ENCODE peak calls at places on chromosomes 6 and 20, in nine cellular contexts. J is HL-60, N is tibial artery, W is hepatocyte, L is heart left ventricle, V is left lung, A is body of pancreas, R is kidney, K is cardiac muscle cell. T is an unnamed sample.

GRCh38 chr20:38581013-38581412 is at the start of gene ADIG:
- DNase-seq in J (no peak), N (no peak), W (no peak), L (peak), V (no peak), A (peak), R (peak), K (peak), T (no peak)

GRCh38 chr6:101666256-101666655 is 272.7 kb downstream of the GRIK2 start:
- DNase-seq in J (no peak), N (no peak), W (no peak), L (no peak), V (no peak), A (no peak), R (no peak), K (no peak), T (no peak)

GRCh38 chr6:12875061-12875460 is 158.5 kb downstream of the PHACTR1 start:
- DNase-seq in J (no peak), N (no peak), W (no peak), L (no peak), V (no peak), A (no peak), R (no peak), K (no peak), T (no peak)

GRCh38 chr6:43096451-43097097 is 20.5 kb downstream of the PTK7 start:
- DNase-seq in J (no peak), N (no peak), W (peak), L (no peak), V (peak), A (no peak), R (peak), K (no peak), T (peak)

GRCh38 chr6:169527306-169527705 is 174.5 kb downstream of the WDR27 start:
- DNase-seq in J (no peak), N (no peak), W (no peak), L (no peak), V (no peak), A (no peak), R (no peak), K (no peak), T (peak)

GRCh38 chr6:142984386-142984785 is 39.4 kb upstream of the HIVEP2 start:
- DNase-seq in J (no peak), N (peak), W (no peak), L (no peak), V (no peak), A (no peak), R (no peak), K (no peak), T (no peak)

GRCh38 chr6:30913721-30914075 is 340 bp upstream of the VARS2 start:
- DNase-seq in J (peak), N (no peak), W (no peak), L (no peak), V (no peak), A (no peak), R (no peak), K (peak), T (no peak)

GRCh38 chr20:38889792-38890496 is 36.3 kb upstream of the FAM83D start:
- DNase-seq in J (no peak), N (no peak), W (no peak), L (no peak), V (no peak), A (no peak), R (no peak), K (no peak), T (no peak)

GRCh38 chr20:35306931-35307517 is 14.8 kb upstream of the FAM83C start:
- DNase-seq in J (peak), N (no peak), W (peak), L (no peak), V (no peak), A (peak), R (no peak), K (peak), T (peak)

GRCh38 chr6:135002229-135002844 is 52.3 kb downstream of the HBS1L start:
- DNase-seq in J (no peak), N (no peak), W (peak), L (no peak), V (no peak), A (no peak), R (no peak), K (peak), T (peak)

GRCh38 chr6:149079911-149080501 is 237.5 kb upstream of the TAB2 start:
- DNase-seq in J (no peak), N (peak), W (peak), L (peak), V (peak), A (peak), R (no peak), K (peak), T (peak)

GRCh38 chr6:113630738-113631535 is 226.2 kb upstream of the MARCKS start:
- DNase-seq in J (peak), N (peak), W (peak), L (no peak), V (peak), A (no peak), R (no peak), K (peak), T (peak)
- H3K4me3 ChIP-seq in J (no peak), N (no peak), W (no peak), L (no peak), V (no peak), A (no peak), R (no peak), K (no peak), T (no peak)

GRCh38 chr20:59084041-59084841 is 41.7 kb upstream of the PRELID3B start:
- DNase-seq in J (no peak), N (no peak), W (no peak), L (peak), V (no peak), A (peak), R (no peak), K (no peak), T (no peak)

GRCh38 chr20:59078231-59078630 is 35.6 kb upstream of the PRELID3B start:
- DNase-seq in J (no peak), N (no peak), W (no peak), L (no peak), V (no peak), A (no peak), R (no peak), K (no peak), T (no peak)

GRCh38 chr20:59081036-59081435 is 38.5 kb upstream of the PRELID3B start:
- DNase-seq in J (no peak), N (no peak), W (no peak), L (no peak), V (no peak), A (no peak), R (no peak), K (no peak), T (no peak)

GRCh38 chr20:59082981-59083380 is 40.4 kb upstream of the PRELID3B start:
- DNase-seq in J (no peak), N (no peak), W (no peak), L (no peak), V (no peak), A (no peak), R (no peak), K (no peak), T (no peak)

GRCh38 chr20:59082077-59082740 is 39.6 kb upstream of the PRELID3B start:
- DNase-seq in J (no peak), N (no peak), W (no peak), L (no peak), V (no peak), A (no peak), R (no peak), K (no peak), T (no peak)
- TF ChIP-seq CTCF in J (peak), N (no peak), W (no peak), L (peak), V (peak), A (peak), R (peak), K (peak), T (peak)

GRCh38 chr20:43516251-43516824 is 8.8 kb downstream of the L3MBTL1 start:
- DNase-seq in J (no peak), N (no peak), W (no peak), L (no peak), V (no peak), A (no peak), R (no peak), K (no peak), T (no peak)

GRCh38 chr20:43515628-43516027 is 8.1 kb downstream of the L3MBTL1 start:
- DNase-seq in J (no peak), N (no peak), W (no peak), L (no peak), V (no peak), A (no peak), R (no peak), K (no peak), T (no peak)

GRCh38 chr20:43511879-43512278 is 4.4 kb downstream of the L3MBTL1 start:
- DNase-seq in J (no peak), N (no peak), W (no peak), L (no peak), V (no peak), A (no peak), R (no peak), K (no peak), T (no peak)

GRCh38 chr20:43514062-43514971 is 6.8 kb downstream of the L3MBTL1 start:
- DNase-seq in J (peak), N (peak), W (peak), L (peak), V (peak), A (peak), R (peak), K (peak), T (peak)

DNA sequence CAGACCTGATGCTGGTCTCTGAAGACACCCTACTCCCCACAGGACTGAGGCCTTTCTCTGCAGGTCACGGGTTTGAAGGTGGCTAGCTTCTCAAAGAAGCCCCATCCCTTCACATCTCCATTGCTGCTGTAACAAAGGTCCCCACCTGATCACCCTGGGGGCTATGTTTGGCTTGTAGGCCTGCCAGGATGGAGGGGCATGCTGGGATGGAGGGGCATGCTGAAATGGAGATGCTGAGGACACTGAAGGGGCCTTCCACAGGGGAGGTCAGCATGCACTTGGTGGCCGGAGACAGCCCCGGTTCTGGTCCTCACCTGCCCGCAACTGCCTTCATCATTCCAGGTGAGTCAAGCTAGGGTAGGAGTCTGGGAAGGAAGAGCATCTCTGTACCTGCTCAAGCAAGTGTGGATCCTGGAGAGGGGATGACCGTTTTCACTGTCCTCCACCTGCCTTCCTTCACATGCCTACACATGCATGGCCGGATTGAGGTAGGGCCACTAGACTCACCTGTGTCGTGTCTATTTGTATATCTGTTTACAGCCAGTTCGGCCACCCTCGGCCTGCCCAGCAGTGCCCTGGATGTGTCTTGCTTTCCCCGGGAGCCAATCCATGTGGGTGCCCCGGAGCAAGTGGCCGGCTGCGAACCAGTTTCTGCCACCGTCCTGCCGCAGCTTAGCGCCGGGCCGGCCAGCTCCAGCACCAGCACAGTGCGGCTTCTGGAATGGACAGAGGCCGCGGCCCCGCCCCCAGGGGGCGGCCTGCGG is 6.0 kb downstream of the L3MBTL1 start:
- DNase-seq in J (no peak), N (no peak), W (no peak), L (no peak), V (no peak), A (no peak), R (no peak), K (no peak), T (no peak)
- H3K4me3 ChIP-seq in J (peak), N (peak), W (no peak), L (peak), V (peak), A (peak), R (peak), K (peak), T (peak)

GRCh38 chr20:44799691-44800090 is 10.7 kb downstream of the RIMS4 start:
- DNase-seq in J (no peak), N (no peak), W (no peak), L (no peak), V (no peak), A (no peak), R (no peak), K (no peak), T (no peak)

GRCh38 chr20:44803383-44803941 is 6.9 kb downstream of the RIMS4 start:
- DNase-seq in J (no peak), N (no peak), W (no peak), L (no peak), V (no peak), A (no peak), R (no peak), K (peak), T (no peak)

GRCh38 chr20:44805335-44805734 is 5.0 kb downstream of the RIMS4 start:
- DNase-seq in J (no peak), N (no peak), W (no peak), L (no peak), V (no peak), A (no peak), R (no peak), K (no peak), T (no peak)

GRCh38 chr20:44800398-44801046 is 9.8 kb downstream of the RIMS4 start:
- DNase-seq in J (no peak), N (no peak), W (no peak), L (no peak), V (no peak), A (no peak), R (no peak), K (no peak), T (peak)

DNA sequence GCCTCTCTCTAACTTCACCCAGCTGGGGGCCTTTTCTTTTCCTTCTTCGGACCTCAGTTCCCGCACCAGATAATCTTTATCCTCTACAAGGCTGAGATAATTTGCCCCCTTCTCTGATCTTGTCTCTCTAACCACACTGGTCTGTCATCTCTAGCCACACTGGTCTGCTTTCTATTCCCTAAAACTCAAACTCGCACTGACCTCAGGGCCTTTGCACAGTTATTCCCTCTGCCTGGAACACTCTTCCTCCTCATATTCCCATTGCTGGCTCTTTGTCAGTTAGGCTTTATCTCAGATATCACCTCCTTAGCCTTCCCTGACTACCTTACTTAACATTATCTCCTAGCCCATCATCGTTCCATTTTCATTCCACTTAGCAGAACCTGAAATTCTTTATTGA is 7.6 kb downstream of the RIMS4 start:
- DNase-seq in J (no peak), N (no peak), W (no peak), L (no peak), V (no peak), A (no peak), R (no peak), K (no peak), T (no peak)
- TF ChIP-seq CTCF in J (no peak), N (no peak), W (no peak), L (no peak), V (no peak), A (no peak), R (no peak), K (no peak), T (no peak)

GRCh38 chr6:36491378-36491965 is 48.7 kb downstream of the KCTD20 start:
- DNase-seq in J (no peak), N (no peak), W (no peak), L (no peak), V (no peak), A (no peak), R (no peak), K (peak), T (no peak)
- H3K4me3 ChIP-seq in J (no peak), N (no peak), W (no peak), L (no peak), V (no peak), A (no peak), R (no peak), K (no peak), T (no peak)

GRCh38 chr6:158143700-158144099 is 24.4 kb downstream of the SERAC1 start:
- DNase-seq in J (peak), N (no peak), W (no peak), L (no peak), V (no peak), A (no peak), R (no peak), K (no peak), T (peak)
- TF ChIP-seq CTCF in J (no peak), N (no peak), W (peak), L (no peak), V (no peak), A (no peak), R (peak), K (peak), T (peak)

DNA sequence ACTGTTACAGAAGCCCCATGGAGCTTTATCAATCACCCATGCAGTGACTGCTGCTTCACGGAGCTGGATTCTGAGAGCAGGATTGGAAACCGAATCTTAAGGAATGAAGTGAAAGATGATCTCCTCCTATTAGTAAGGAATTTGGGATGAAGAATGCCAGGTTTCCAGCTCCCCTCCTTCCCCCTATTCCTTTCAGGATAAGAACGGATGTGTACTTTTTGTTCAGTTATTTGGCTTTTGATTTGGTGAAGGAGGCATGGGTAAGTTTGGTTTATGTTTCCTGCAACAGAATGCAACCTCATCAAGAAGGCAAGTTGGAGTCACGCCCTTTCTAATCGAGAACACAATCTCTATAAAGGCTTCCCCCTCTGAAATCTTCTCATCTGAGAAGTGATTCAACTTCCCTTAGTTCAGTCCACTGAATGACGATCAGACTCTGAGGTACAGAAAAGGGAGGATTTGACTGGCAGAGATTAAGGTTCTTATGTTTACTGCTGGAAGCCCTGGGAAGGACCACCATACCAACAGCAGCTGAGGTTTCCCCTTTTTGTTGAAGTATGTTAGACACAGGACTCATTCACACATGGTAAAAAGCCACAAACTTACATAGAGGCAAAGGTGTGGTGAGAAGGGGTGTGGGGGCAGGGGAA is 5.5 kb downstream of the ELMO2 start:
- DNase-seq in J (peak), N (no peak), W (peak), L (no peak), V (no peak), A (no peak), R (no peak), K (no peak), T (peak)
- H3K4me3 ChIP-seq in J (no peak), N (peak), W (no peak), L (peak), V (no peak), A (no peak), R (no peak), K (no peak), T (peak)

T was measured in fibroblast of villous mesenchyme.